ENCODE peak calls at places on chromosomes 16 and 17, in five cellular contexts. Q is MM.1S, Y is GM23338, B is GM23248, J is fibroblast of lung. H is an unnamed sample.

GRCh38 chr17:70820276-70820675 is 650.9 kb downstream of the KCNJ2 start:
- DNase-seq in Q (no peak), Y (no peak), B (peak; percentile 51), J (peak; percentile 6), H (no peak)

GRCh38 chr16:86756882-86757703 is 178.7 kb downstream of the FOXL1 start:
- DNase-seq in Q (no peak), Y (no peak), B (no peak), J (no peak), H (peak; percentile 44)

GRCh38 chr17:49333806-49334205 is 28.2 kb downstream of the ZNF652 start:
- DNase-seq in Q (no peak), Y (no peak), B (peak; percentile 25), J (peak; percentile 51), H (no peak)

GRCh38 chr16:66900721-66901441 is 17.8 kb downstream of the CDH16 start:
- DNase-seq in Q (no peak), Y (no peak), B (no peak), J (no peak), H (no peak)

GRCh38 chr17:81189670-81190530 is 23.9 kb upstream of the AATK start:
- DNase-seq in Q (no peak), Y (peak; percentile 49), B (peak; percentile 6), J (no peak), H (no peak)

GRCh38 chr17:82839617-82840292 is at the start of gene ZNF750:
- DNase-seq in Q (no peak), Y (peak; percentile 48), B (no peak), J (no peak), H (no peak)

GRCh38 chr17:45845376-45846185 is 900 bp downstream of the SPPL2C start:
- DNase-seq in Q (no peak), Y (no peak), B (no peak), J (no peak), H (no peak)

GRCh38 chr16:81190667-81191066 is 47.8 kb upstream of the BCO1 start:
- DNase-seq in Q (no peak), Y (no peak), B (peak; percentile 61), J (peak; percentile 19), H (no peak)

GRCh38 chr17:7959503-7960253 is 27.7 kb downstream of the CNTROB start:
- DNase-seq in Q (no peak), Y (no peak), B (peak; percentile 2), J (peak; percentile 41), H (no peak)

GRCh38 chr17:41555105-41555887 is 16.6 kb downstream of the KRT9 start:
- DNase-seq in Q (no peak), Y (no peak), B (no peak), J (no peak), H (peak; percentile 87)

GRCh38 chr17:79324219-79324618 is 249.6 kb downstream of the ENGASE start:
- DNase-seq in Q (no peak), Y (no peak), B (no peak), J (no peak), H (no peak)

GRCh38 chr17:51372345-51373004 is 112.1 kb downstream of the UTP18 start:
- DNase-seq in Q (peak; percentile 84), Y (peak; percentile 79), B (peak; percentile 68), J (peak; percentile 28), H (peak; percentile 71)

GRCh38 chr17:27788919-27789318 is 11.4 kb downstream of the NOS2 start:
- DNase-seq in Q (no peak), Y (no peak), B (no peak), J (no peak), H (no peak)

GRCh38 chr17:27793906-27794380 is 6.4 kb downstream of the NOS2 start:
- DNase-seq in Q (no peak), Y (no peak), B (no peak), J (no peak), H (no peak)

GRCh38 chr17:27792095-27792494 is 8.2 kb downstream of the NOS2 start:
- DNase-seq in Q (no peak), Y (no peak), B (no peak), J (no peak), H (no peak)

GRCh38 chr17:27797390-27798091 is 2.8 kb downstream of the NOS2 start:
- DNase-seq in Q (no peak), Y (peak; percentile 64), B (no peak), J (no peak), H (no peak)

DNA sequence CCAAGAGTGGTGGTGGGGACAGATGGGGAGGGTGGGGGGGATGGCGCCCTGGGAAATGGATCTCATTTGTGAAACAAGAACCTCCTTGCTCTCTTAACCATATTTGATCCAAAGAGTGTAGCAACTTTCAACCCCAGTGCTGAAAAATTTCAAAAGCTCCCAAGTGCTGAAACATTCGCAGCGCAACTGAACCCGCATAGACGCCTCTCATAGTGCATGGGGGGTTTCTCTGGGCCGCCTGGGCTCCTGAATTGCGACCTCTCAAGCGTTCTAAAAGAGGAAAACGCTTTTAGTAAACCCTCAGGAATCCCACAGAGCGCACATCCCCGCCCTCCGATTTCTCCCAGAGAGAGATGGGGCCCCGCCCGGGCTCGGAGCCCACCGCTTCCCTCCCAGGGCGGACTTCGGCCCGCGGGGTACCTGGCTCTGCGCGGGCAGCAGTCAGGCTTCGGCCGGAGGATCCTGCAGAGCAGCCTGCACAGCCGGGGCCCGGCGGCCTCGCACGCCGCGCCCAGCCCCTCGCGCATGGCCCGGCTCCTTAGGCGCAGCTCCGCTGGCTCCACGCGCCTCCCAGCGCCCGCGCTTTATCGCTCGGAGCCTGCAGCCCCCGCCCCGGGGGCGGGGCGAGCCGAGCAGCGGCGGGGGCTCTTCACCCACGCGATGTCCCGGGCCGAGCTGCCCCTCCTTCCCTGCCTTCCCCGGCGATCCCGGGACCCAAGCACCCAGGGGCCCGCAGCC is 7.0 kb downstream of the NOS2 start:
- DNase-seq in Q (no peak), Y (peak; percentile 63), B (peak; percentile 19), J (no peak), H (no peak)
- TF ChIP-seq EZH2 in Q (no peak), Y (no peak), B (peak; percentile 43), J (peak; percentile 8), H (peak; percentile 47)

GRCh38 chr16:84378567-84378966 is 10.2 kb downstream of the ATP2C2 start:
- DNase-seq in Q (no peak), Y (no peak), B (no peak), J (no peak), H (no peak)
- H2AFZ ChIP-seq in Q (no peak overlapping the region), Y (peak overlapping the region; percentile 74), B (no peak overlapping the region), J (no peak overlapping the region), H (no peak overlapping the region)

DNA sequence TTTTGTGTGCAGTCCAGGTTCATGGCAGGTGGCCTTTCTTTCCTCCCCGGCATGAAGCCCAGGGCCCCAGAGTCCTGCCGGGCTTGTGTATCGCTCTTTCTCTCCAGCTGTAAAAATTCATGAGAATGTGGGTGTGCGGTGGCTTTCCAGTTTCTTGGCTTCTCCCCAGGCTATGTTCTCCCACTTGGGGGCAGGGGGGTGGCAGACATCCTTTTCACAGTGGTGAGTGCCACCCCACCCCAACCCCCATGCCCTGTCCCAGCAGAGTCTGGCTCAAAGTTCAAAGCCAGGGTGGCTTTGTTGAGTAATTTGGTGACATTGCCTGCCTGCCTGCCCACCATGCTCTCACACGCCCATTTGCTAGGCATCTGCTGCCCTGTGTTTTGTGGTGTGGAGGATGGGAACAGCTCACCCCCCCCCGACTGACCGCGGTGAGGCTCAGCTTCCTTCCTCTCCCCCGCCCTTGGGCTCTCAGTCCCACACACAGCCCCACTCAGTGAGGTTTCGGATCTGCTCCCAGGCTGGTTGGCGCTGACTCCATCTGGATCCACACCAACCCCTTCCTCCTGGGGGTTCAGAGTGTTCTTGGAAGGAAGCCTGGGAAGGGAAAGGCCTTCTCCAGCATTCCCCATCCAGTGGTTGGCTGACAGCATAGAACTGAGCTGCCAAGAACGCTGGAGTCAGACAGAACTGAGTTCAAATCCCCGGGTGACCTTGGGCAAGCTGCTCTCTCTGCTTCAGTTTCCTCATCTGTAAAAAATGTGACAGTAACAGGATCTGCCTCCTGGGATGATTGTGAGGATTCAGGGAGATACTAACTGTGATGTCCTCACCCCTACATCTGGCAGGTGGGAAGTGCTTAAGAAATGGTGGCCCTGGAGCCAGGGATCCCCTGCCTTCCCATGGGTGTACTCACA is 36.1 kb downstream of the CHD9 start:
- DNase-seq in Q (peak; percentile 80), Y (no peak), B (peak; percentile 97), J (peak; percentile 100), H (peak; percentile 96)
- H3K4me3 ChIP-seq in Q (peak overlapping the region; percentile 41), Y (no peak overlapping the region), B (peak overlapping the region; percentile 59), J (peak overlapping the region; percentile 5), H (no peak overlapping the region)

GRCh38 chr17:19534562-19535149 is 1.0 kb downstream of the SLC47A1 start:
- DNase-seq in Q (no peak), Y (no peak), B (no peak), J (no peak), H (no peak)

GRCh38 chr17:19531780-19532501 is 1.7 kb upstream of the SLC47A1 start:
- DNase-seq in Q (no peak), Y (no peak), B (peak; percentile 29), J (no peak), H (no peak)

GRCh38 chr17:19533036-19533717 is 477 bp upstream of the SLC47A1 start:
- DNase-seq in Q (no peak), Y (no peak), B (no peak), J (no peak), H (peak; percentile 12)

GRCh38 chr17:19537116-19537515 is 3.5 kb downstream of the SLC47A1 start:
- DNase-seq in Q (no peak), Y (no peak), B (no peak), J (no peak), H (no peak)

DNA sequence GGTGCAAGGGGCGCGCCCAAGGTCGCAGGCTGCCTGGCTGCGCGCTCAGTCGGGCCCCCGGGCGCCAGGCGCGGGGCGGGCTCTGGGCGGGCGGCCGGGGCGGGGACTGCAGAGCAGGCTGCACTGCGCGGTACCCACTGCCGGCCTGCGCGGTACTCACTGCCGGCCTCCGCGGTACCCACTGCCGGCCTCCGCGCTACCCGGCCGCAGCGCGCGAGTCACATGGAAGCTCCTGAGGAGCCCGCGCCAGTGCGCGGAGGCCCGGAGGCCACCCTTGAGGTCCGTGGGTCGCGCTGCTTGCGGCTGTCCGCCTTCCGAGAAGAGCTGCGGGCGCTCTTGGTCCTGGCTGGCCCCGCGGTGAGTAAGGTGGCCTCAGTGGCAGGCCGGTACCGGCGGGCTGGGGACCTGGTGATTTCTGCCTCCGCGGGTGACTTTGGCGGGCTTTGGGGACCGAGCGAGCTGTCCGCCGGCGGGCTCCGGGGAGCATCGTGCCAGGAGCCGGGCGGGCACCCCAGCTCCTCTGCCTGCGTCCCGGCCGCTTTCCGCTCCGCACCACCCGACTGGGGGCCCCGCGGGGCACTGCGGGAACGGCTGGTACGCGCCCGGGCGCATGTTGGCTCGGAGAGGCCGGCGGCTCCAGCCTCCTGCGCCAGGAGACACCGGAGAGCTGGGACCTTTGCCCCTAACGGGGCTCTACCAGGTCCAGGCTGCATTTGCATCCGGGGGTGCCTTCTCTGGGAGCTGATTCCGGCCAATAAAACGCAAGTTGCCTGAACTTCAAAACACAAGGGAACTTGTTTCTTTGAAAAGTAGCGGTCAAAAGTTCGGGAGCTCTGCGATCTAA is at the start of gene SLC47A1:
- DNase-seq in Q (peak; percentile 50), Y (peak; percentile 60), B (peak; percentile 61), J (no peak), H (peak; percentile 52)
- TF ChIP-seq EZH2 in Q (no peak), Y (peak; percentile 59), B (peak; percentile 25), J (no peak), H (no peak)

DNA sequence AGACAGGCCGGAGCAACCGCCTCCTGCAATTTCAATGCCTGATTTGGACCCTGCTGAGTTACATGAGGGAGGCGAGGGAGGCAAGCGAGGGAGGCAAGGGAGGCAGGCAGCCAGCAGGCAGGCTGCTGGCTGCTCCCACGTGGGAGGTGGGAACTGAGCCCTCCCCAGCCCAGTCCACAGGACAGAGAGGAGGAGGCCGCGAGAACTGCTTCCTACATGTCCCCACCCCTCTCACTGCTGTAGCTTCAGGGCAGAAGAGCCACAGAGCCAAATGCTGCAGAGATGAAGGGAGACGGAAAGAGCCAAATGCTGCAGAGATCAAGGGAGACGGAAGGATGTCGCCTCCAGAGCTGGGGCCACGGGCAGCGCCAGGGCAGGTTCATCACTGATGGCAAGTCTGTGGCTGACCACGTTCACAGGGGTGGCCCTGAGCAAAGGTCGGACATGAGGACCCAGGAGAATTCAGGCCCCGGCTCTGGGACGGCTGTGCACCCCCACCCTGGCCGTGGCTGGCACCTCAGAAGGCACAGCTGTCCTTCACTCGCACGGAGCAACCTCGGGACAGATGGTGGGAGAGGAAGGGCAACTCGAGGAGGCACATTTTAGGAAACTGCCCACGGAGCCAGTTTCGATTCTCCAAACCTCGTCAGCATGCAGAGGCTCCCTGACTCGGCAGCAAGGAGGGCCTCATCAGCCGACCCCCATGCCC is 21.5 kb downstream of the RPH3AL start:
- DNase-seq in Q (no peak), Y (no peak), B (no peak), J (no peak), H (no peak)
- H2AFZ ChIP-seq in Q (no peak overlapping the region), Y (no peak overlapping the region), B (no peak overlapping the region), J (no peak overlapping the region), H (no peak overlapping the region)

H was measured in endothelial cell of umbilical vein.